ENCODE peak calls at places on chromosomes 3 and 15, in four cellular contexts. One of them, this sample, is unnamed.

GRCh38 chr3:20323307-20323927 is 137.4 kb upstream of the SGO1 start:
- DNase-seq in K562: no peak
- DNase-seq in SK-N-SH: no peak
- DNase-seq in GM12878: no peak
- DNase-seq in this sample: no peak

GRCh38 chr3:133996251-133996661 is 33.5 kb downstream of the SLCO2A1 start:
- DNase-seq in SK-N-SH: no peak
- DNase-seq in K562: no peak
- DNase-seq in GM12878: no peak
- DNase-seq in this sample: no peak

GRCh38 chr15:85389774-85390173 is 9.4 kb downstream of the AKAP13 start:
- DNase-seq in SK-N-SH: no peak
- DNase-seq in K562: no peak
- DNase-seq in GM12878: no peak
- DNase-seq in this sample: no peak

GRCh38 chr3:168272343-168272984 is 176.7 kb upstream of the GOLIM4 start:
- DNase-seq in SK-N-SH: no peak
- DNase-seq in K562: no peak
- DNase-seq in GM12878: no peak
- DNase-seq in this sample: no peak

GRCh38 chr15:70101459-70102113 is 3.9 kb upstream of the TLE3 start:
- DNase-seq in K562: peak; percentile 69
- DNase-seq in GM12878: no peak
- DNase-seq in SK-N-SH: peak; percentile 71
- DNase-seq in this sample: peak; percentile 78

GRCh38 chr3:73143821-73144237 is 82.4 kb downstream of the EBLN2 start:
- DNase-seq in K562: peak; percentile 60
- DNase-seq in SK-N-SH: no peak
- DNase-seq in GM12878: no peak
- DNase-seq in this sample: no peak

GRCh38 chr15:43465105-43465504 is 27.9 kb downstream of the TP53BP1 start:
- DNase-seq in GM12878: no peak
- DNase-seq in SK-N-SH: no peak
- DNase-seq in K562: no peak
- DNase-seq in this sample: no peak

GRCh38 chr15:78080088-78080460 is 2.6 kb upstream of the TBC1D2B start:
- DNase-seq in SK-N-SH: no peak
- DNase-seq in K562: no peak
- DNase-seq in GM12878: no peak
- DNase-seq in this sample: no peak

GRCh38 chr3:30435950-30436349 is 170.5 kb upstream of the TGFBR2 start:
- DNase-seq in K562: no peak
- DNase-seq in SK-N-SH: no peak
- DNase-seq in GM12878: no peak
- DNase-seq in this sample: no peak

GRCh38 chr15:66429117-66429516 is 42.4 kb downstream of the MAP2K1 start:
- DNase-seq in SK-N-SH: no peak
- DNase-seq in GM12878: no peak
- DNase-seq in K562: no peak
- DNase-seq in this sample: no peak

GRCh38 chr3:31971607-31972006 is 9.5 kb downstream of the OSBPL10 start:
- DNase-seq in K562: no peak
- DNase-seq in GM12878: no peak
- DNase-seq in SK-N-SH: no peak
- DNase-seq in this sample: no peak

GRCh38 chr3:58107597-58107996 is 99.4 kb downstream of the FLNB start:
- DNase-seq in K562: peak; percentile 17
- DNase-seq in GM12878: no peak
- DNase-seq in SK-N-SH: no peak
- DNase-seq in this sample: no peak

GRCh38 chr3:73419993-73420392 is 204.7 kb downstream of the PDZRN3 start:
- DNase-seq in SK-N-SH: no peak
- DNase-seq in K562: no peak
- DNase-seq in GM12878: no peak
- DNase-seq in this sample: no peak

GRCh38 chr3:12772462-12772861 is 13.4 kb upstream of the TMEM40 start:
- DNase-seq in SK-N-SH: no peak
- DNase-seq in GM12878: no peak
- DNase-seq in K562: no peak
- DNase-seq in this sample: no peak

GRCh38 chr3:198107840-198108734 is 148.1 kb downstream of the LMLN start:
- DNase-seq in SK-N-SH: no peak
- DNase-seq in K562: peak; percentile 52
- DNase-seq in GM12878: no peak
- DNase-seq in this sample: no peak

GRCh38 chr3:12574656-12575055 is 17.8 kb downstream of the MKRN2 start:
- DNase-seq in GM12878: no peak
- DNase-seq in SK-N-SH: no peak
- DNase-seq in K562: no peak
- DNase-seq in this sample: no peak

GRCh38 chr3:144112036-144112435 is 140.4 kb downstream of the DIPK2A start:
- DNase-seq in GM12878: no peak
- DNase-seq in SK-N-SH: no peak
- DNase-seq in K562: no peak
- DNase-seq in this sample: no peak

GRCh38 chr15:37045859-37046318 is 54.5 kb downstream of the MEIS2 start:
- DNase-seq in K562: no peak
- DNase-seq in SK-N-SH: no peak
- DNase-seq in GM12878: no peak
- DNase-seq in this sample: peak; percentile 50

DNA sequence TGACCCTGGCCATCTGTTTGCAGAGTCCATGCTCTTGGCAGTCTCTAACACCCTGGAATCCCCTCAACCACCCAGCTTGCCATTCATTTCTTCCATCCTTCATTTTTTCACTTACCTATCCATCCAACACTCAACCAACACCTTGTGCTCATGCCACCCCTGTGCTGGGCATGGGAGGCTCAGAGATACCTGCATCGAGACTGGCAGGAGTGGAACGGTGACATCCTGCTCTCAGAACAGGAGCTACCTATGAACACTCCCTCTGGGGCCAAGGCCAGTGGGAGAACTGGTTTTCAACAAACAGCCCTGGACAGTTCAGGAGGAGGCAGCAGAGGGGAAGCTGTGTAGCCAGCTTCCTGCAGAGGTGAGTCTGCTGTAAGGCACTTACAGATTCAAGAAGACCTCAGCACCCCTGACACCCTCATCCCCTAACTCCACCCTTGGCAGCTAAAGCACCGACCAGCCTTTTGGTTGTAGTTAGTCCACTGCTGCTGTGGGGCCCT is 19.5 kb upstream of the ATP2B2 start:
- DNase-seq in SK-N-SH: no peak
- DNase-seq in GM12878: no peak
- DNase-seq in K562: no peak
- DNase-seq in this sample: peak; percentile 31
- TF ChIP-seq NRF1 in SK-N-SH: no peak
- TF ChIP-seq NRF1 in GM12878: no peak
- TF ChIP-seq NRF1 in K562: no peak
- TF ChIP-seq NRF1 in this sample: no peak

GRCh38 chr15:74418575-74419338 is 15.0 kb downstream of the SEMA7A start:
- DNase-seq in K562: no peak
- DNase-seq in GM12878: no peak
- DNase-seq in SK-N-SH: no peak
- DNase-seq in this sample: no peak
- TF ChIP-seq NRF1 in K562: no peak
- TF ChIP-seq NRF1 in GM12878: no peak
- TF ChIP-seq NRF1 in SK-N-SH: no peak
- TF ChIP-seq NRF1 in this sample: no peak

GRCh38 chr15:88898736-88899135 is 3.4 kb upstream of the HAPLN3 start:
- DNase-seq in K562: no peak
- DNase-seq in SK-N-SH: no peak
- DNase-seq in GM12878: no peak
- DNase-seq in this sample: peak; percentile 58

GRCh38 chr15:88900982-88901418 is 5.7 kb upstream of the HAPLN3 start:
- DNase-seq in K562: no peak
- DNase-seq in GM12878: no peak
- DNase-seq in SK-N-SH: no peak
- DNase-seq in this sample: no peak

GRCh38 chr15:88897456-88898194 is 2.3 kb upstream of the HAPLN3 start:
- DNase-seq in SK-N-SH: peak; percentile 88
- DNase-seq in K562: peak; percentile 83
- DNase-seq in GM12878: no peak
- DNase-seq in this sample: no peak

GRCh38 chr15:88900309-88900981 is 5.1 kb upstream of the HAPLN3 start:
- DNase-seq in K562: no peak
- DNase-seq in SK-N-SH: no peak
- DNase-seq in GM12878: no peak
- DNase-seq in this sample: no peak

DNA sequence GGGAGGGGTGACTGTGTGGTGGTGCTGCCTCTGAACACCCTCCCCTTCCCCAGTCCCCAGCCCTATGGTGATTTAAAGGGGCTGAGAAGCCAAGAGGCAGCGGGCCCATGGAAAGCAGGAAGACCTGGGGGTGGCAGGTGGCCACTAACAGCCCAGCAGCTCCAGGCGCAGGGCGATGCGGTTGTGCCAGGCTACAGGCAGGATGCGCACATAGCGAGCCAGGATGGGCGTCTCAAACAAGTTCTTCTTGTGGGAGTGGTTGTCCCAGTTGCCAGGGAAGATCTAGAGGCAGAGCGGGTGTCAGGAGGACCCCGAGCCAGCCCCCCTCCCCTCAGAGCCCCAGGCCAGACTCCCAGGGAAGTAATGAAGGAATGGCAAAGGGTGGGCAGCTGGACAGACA is 3.9 kb upstream of the HAPLN3 start:
- DNase-seq in K562: no peak
- DNase-seq in SK-N-SH: no peak
- DNase-seq in GM12878: no peak
- DNase-seq in this sample: no peak
- TF ChIP-seq NRF1 in K562: no peak
- TF ChIP-seq NRF1 in SK-N-SH: no peak
- TF ChIP-seq NRF1 in GM12878: no peak
- TF ChIP-seq NRF1 in this sample: no peak

GRCh38 chr15:62365795-62366442 is 200.8 kb upstream of the C2CD4B start:
- DNase-seq in GM12878: no peak
- DNase-seq in K562: no peak
- DNase-seq in SK-N-SH: no peak
- DNase-seq in this sample: no peak
- TF ChIP-seq NRF1 in GM12878: no peak
- TF ChIP-seq NRF1 in K562: no peak
- TF ChIP-seq NRF1 in SK-N-SH: no peak
- TF ChIP-seq NRF1 in this sample: no peak

GRCh38 chr3:50336452-50337174 is 4.0 kb downstream of the RASSF1 start:
- DNase-seq in SK-N-SH: no peak
- DNase-seq in GM12878: no peak
- DNase-seq in K562: peak; percentile 66
- DNase-seq in this sample: no peak
- TF ChIP-seq NRF1 in SK-N-SH: no peak
- TF ChIP-seq NRF1 in GM12878: no peak
- TF ChIP-seq NRF1 in K562: no peak
- TF ChIP-seq NRF1 in this sample: no peak

This sample was measured in H1.